ENCODE peak calls at places on chromosomes 4 and X, in five cellular contexts. O is PC-9, A is PC-3, Z is GM23338, Y is MM.1S. T is an unnamed sample. For H3K9me2, the result is how much of the 10 kb centered on the place peaks cover.

GRCh38 chr4:113355550-113356371 is 306.3 kb downstream of the ANK2 start:
- DNase-seq in O (peak), A (peak), Z (no peak), Y (peak), T (peak)

GRCh38 chr4:188976644-188977115 is 837.4 kb downstream of the TRIML1 start:
- DNase-seq in O (no peak), A (peak), Z (peak), Y (peak), T (peak)

GRCh38 chrX:71917621-71918341 is 7.1 kb downstream of the NHSL2 start:
- DNase-seq in O (no peak), A (peak), Z (peak), Y (no peak), T (peak)

GRCh38 chr4:36348403-36348938 is 67.1 kb downstream of the DTHD1 start:
- DNase-seq in O (no peak), A (no peak), Z (no peak), Y (no peak), T (no peak)

GRCh38 chrX:70979136-70979762 is 48.4 kb upstream of the SLC7A3 start:
- DNase-seq in O (no peak), A (peak), Z (peak), Y (no peak), T (peak)

GRCh38 chr4:130705023-130705422 is 1609.1 kb downstream of the C4orf33 start:
- DNase-seq in O (no peak), A (peak), Z (peak), Y (peak), T (no peak)

GRCh38 chrX:16774746-16775145 is 11.5 kb upstream of the TXLNG start:
- DNase-seq in O (no peak), A (no peak), Z (no peak), Y (no peak), T (no peak)

GRCh38 chr4:76547167-76547760 is 112.2 kb downstream of the SHROOM3 start:
- DNase-seq in O (no peak), A (no peak), Z (no peak), Y (no peak), T (no peak)

GRCh38 chr4:104138154-104138553 is 356.5 kb downstream of the CXXC4 start:
- DNase-seq in O (no peak), A (no peak), Z (no peak), Y (no peak), T (no peak)

GRCh38 chr4:84920591-84920990 is 45.9 kb downstream of the WDFY3 start:
- DNase-seq in O (no peak), A (peak), Z (no peak), Y (no peak), T (peak)

GRCh38 chr4:106671711-106672110 is 303.1 kb upstream of the GIMD1 start:
- DNase-seq in O (no peak), A (peak), Z (no peak), Y (no peak), T (peak)

GRCh38 chrX:45781901-45782553 is 581.4 kb upstream of the DIPK2B start:
- DNase-seq in O (peak), A (peak), Z (peak), Y (peak), T (peak)

GRCh38 chrX:37060999-37061398 is 52.8 kb downstream of the FAM47C start:
- DNase-seq in O (peak), A (peak), Z (peak), Y (peak), T (peak)

GRCh38 chrX:9144643-9145290 is 110.8 kb upstream of the FAM9B start:
- DNase-seq in O (no peak), A (no peak), Z (no peak), Y (no peak), T (peak)

GRCh38 chr4:83340692-83341343 is 6.2 kb upstream of the HPSE start:
- DNase-seq in O (no peak), A (no peak), Z (no peak), Y (peak), T (no peak)

GRCh38 chrX:45472968-45473367 is 272.3 kb upstream of the DIPK2B start:
- DNase-seq in O (no peak), A (peak), Z (no peak), Y (no peak), T (peak)

GRCh38 chr4:87608229-87608628 is at the start of gene DSPP:
- DNase-seq in O (no peak), A (no peak), Z (no peak), Y (no peak), T (no peak)

GRCh38 chrX:20397587-20397986 is 130.9 kb upstream of the RPS6KA3 start:
- DNase-seq in O (no peak), A (no peak), Z (peak), Y (no peak), T (no peak)

GRCh38 chrX:70970482-70970999 is 39.6 kb upstream of the SLC7A3 start:
- DNase-seq in O (no peak), A (peak), Z (peak), Y (peak), T (peak)

GRCh38 chrX:155774387-155774786 is 106.8 kb upstream of the VAMP7 start:
- DNase-seq in O (no peak), A (no peak), Z (no peak), Y (no peak), T (no peak)

GRCh38 chr4:102787096-102787867 is 26.5 kb upstream of the MANBA start:
- DNase-seq in O (no peak), A (peak), Z (no peak), Y (no peak), T (peak)

GRCh38 chr4:2343476-2343875 is 75.0 kb downstream of the ZFYVE28 start:
- DNase-seq in O (no peak), A (no peak), Z (no peak), Y (no peak), T (no peak)

GRCh38 chr4:1972414-1972813 is 36.4 kb downstream of the NELFA start:
- DNase-seq in O (no peak), A (no peak), Z (no peak), Y (no peak), T (no peak)

GRCh38 chr4:86523333-86523732 is 70.8 kb upstream of the PTPN13 start:
- DNase-seq in O (no peak), A (no peak), Z (no peak), Y (no peak), T (no peak)

GRCh38 chr4:7199129-7199725 is 6.9 kb downstream of the SORCS2 start:
- DNase-seq in O (no peak), A (no peak), Z (no peak), Y (no peak), T (no peak)

GRCh38 chr4:174352405-174352804 is 68.7 kb downstream of the CEP44 start:
- DNase-seq in O (no peak), A (no peak), Z (no peak), Y (no peak), T (no peak)

GRCh38 chr4:173859091-173859713 is 329.2 kb upstream of the HAND2 start:
- DNase-seq in O (no peak), A (no peak), Z (no peak), Y (no peak), T (no peak)

GRCh38 chr4:179867300-179867878 is 2375.8 kb upstream of the TENM3 start:
- DNase-seq in O (no peak), A (peak), Z (peak), Y (peak), T (peak)

GRCh38 chr4:107314156-107314555 is 278.0 kb upstream of the DKK2 start:
- DNase-seq in O (no peak), A (peak), Z (no peak), Y (no peak), T (no peak)

GRCh38 chr4:20624783-20625364 is 75.4 kb upstream of the PACRGL start:
- DNase-seq in O (no peak), A (no peak), Z (no peak), Y (no peak), T (no peak)

GRCh38 chr4:70759126-70759525 is 37.4 kb downstream of the RUFY3 start:
- DNase-seq in O (no peak), A (no peak), Z (no peak), Y (no peak), T (no peak)

GRCh38 chr4:70754470-70754869 is 32.7 kb downstream of the RUFY3 start:
- DNase-seq in O (no peak), A (no peak), Z (no peak), Y (no peak), T (no peak)

GRCh38 chr4:70754990-70755688 is 33.4 kb downstream of the RUFY3 start:
- DNase-seq in O (no peak), A (no peak), Z (no peak), Y (no peak), T (peak)

GRCh38 chr4:70761276-70761816 is 39.6 kb downstream of the RUFY3 start:
- DNase-seq in O (no peak), A (peak), Z (no peak), Y (no peak), T (peak)

DNA sequence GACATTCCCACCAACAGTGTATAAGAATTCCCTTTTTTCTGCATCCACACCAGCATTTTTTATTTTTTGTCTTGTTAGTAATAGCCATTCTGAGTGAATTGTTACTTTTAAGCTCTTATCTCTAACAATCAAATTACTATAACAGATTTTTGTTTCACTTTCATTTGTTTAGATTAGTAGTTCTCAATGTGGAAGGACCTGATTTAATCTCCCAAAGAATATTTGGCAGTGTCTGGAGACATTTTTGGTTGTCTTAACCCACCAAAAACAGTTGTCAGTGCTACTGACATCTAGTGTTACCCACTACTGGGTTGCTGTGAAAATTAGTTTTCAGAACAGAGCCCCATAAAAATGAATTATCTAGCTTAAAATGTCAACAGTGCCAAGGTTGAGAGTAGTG is 37.9 kb downstream of the RUFY3 start:
- DNase-seq in O (no peak), A (no peak), Z (no peak), Y (no peak), T (no peak)
- H3K27ac ChIP-seq in O (no peak), A (no peak), Z (no peak), Y (no peak), T (no peak)

DNA sequence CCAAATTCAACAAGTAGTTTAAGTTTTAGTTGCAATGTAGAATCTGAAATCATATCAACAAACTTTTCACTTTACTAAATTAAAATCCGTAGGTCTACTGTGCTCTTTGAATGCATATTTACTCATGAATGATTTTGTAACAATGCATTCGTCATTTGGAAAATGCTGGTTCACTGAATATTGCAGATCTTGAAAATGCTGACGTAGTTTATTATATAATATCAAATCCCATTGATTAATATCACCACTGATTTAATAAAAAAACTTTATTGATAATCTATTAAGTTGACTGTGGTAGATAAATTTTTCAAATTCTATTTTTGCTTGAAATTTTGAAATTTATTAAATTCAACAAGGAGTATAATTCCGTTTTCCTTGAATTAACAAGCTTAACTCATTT is 540.0 kb downstream of the GRID2 start:
- DNase-seq in O (no peak), A (no peak), Z (no peak), Y (no peak), T (no peak)
- H3K9me2 ChIP-seq in O (under half), A (under half), Z (under half), Y (under half), T (under half)

GRCh38 chrX:129779086-129779672 is 570 bp upstream of the SASH3 start:
- DNase-seq in O (no peak), A (no peak), Z (no peak), Y (no peak), T (no peak)
- H3K27ac ChIP-seq in O (no peak), A (no peak), Z (no peak), Y (peak), T (no peak)

DNA sequence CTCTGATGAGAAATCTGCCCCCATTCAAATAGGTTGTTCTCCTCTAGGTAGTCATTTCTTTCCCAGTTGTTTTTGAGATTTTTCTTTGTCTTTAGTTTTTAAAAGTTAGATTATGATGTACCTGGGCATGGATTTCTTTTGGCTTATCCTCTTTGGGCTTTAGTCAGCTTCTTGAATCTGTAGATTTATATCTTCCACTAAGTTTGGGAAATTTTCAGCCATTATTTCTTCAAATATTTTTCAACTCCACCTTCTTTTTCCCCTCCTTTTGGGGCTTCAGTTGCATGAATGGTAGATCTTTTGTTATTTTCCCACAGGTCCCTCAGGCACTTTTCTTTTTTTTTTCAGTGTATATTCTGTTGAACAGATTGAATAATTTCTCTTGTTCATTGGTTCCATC is 77.3 kb downstream of the JADE3 start:
- DNase-seq in O (no peak), A (no peak), Z (no peak), Y (no peak), T (no peak)
- H3K9me2 ChIP-seq in O (under half), A (under half), Z (under half), Y (under half), T (under half)

GRCh38 chr4:39710098-39710896 is 12.4 kb downstream of the UBE2K start:
- DNase-seq in O (no peak), A (no peak), Z (no peak), Y (no peak), T (no peak)

GRCh38 chr4:39702716-39703115 is 4.8 kb downstream of the UBE2K start:
- DNase-seq in O (no peak), A (no peak), Z (no peak), Y (no peak), T (no peak)

GRCh38 chr4:39700500-39700899 is 2.6 kb downstream of the UBE2K start:
- DNase-seq in O (no peak), A (no peak), Z (no peak), Y (no peak), T (peak)

GRCh38 chr4:39706829-39707511 is 9.0 kb downstream of the UBE2K start:
- DNase-seq in O (peak), A (no peak), Z (peak), Y (no peak), T (peak)

GRCh38 chr4:39706334-39706733 is 8.4 kb downstream of the UBE2K start:
- DNase-seq in O (no peak), A (peak), Z (no peak), Y (no peak), T (peak)
- H3K27ac ChIP-seq in O (peak), A (no peak), Z (no peak), Y (no peak), T (peak)

GRCh38 chr4:27018076-27018475 is 157.4 kb downstream of the STIM2 start:
- DNase-seq in O (no peak), A (no peak), Z (no peak), Y (no peak), T (no peak)

GRCh38 chr4:27019766-27020165 is 159.1 kb downstream of the STIM2 start:
- DNase-seq in O (no peak), A (no peak), Z (no peak), Y (no peak), T (no peak)

GRCh38 chr4:27017623-27018022 is 157.0 kb downstream of the STIM2 start:
- DNase-seq in O (no peak), A (no peak), Z (no peak), Y (no peak), T (no peak)

GRCh38 chr4:27018910-27019309 is 158.3 kb downstream of the STIM2 start:
- DNase-seq in O (no peak), A (no peak), Z (no peak), Y (no peak), T (no peak)

DNA sequence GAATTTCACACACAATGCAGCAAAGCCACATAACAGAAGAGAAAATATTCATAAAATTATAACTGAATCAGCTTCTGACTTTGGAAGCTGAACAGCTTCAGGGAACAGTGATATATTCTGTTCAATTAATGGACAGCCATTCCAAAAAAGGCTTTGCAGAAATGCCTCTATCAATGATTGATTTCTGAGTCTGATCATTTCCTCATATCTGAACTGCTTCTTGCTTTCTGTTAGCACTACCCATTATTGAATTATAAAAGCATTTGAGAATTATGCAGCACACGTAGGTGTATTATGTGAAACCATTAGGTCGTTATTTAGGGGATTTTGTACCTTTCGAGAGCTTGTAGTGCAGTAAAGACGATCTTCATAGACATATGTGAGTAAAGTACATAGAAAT is 159.6 kb downstream of the STIM2 start:
- DNase-seq in O (no peak), A (no peak), Z (no peak), Y (no peak), T (no peak)
- H3K9me2 ChIP-seq in O (under half), A (under half), Z (under half), Y (under half), T (under half)

DNA sequence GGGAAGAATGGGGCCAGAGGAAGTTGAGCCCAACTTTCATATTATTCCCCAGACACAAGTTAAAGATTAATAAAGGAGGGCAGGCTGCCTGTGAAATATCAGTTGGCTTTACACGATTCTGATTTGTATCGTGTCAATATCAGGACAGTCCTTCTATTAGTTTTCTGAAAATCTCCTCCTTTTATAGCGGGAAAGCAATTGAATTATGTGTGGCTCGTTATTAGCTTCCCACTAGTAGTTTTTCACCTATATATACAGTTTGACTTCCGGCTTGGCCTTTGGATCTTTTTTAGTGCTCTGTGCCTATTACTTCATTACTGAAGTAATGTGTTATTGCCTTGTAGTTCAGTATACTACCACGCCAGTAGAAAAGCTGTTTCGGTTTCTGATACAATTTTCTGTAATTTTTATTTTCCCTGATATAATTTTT is 1.8 kb downstream of the PDLIM5 start:
- DNase-seq in O (no peak), A (peak), Z (no peak), Y (no peak), T (peak)
- H3K27ac ChIP-seq in O (peak), A (peak), Z (no peak), Y (no peak), T (peak)

GRCh38 chrX:151009582-151009981 is 26.4 kb downstream of the HMGB3 start:
- DNase-seq in O (no peak), A (no peak), Z (no peak), Y (no peak), T (no peak)
- H3K9me2 ChIP-seq in O (under half), A (under half), Z (under half), Y (under half), T (under half)

GRCh38 chr4:47519239-47519883 is 34.3 kb downstream of the ATP10D start:
- DNase-seq in O (no peak), A (no peak), Z (no peak), Y (no peak), T (no peak)

GRCh38 chr4:47526281-47526680 is 41.2 kb downstream of the ATP10D start:
- DNase-seq in O (no peak), A (no peak), Z (no peak), Y (no peak), T (peak)

GRCh38 chr4:47528651-47529050 is 43.6 kb downstream of the ATP10D start:
- DNase-seq in O (no peak), A (no peak), Z (no peak), Y (no peak), T (peak)

GRCh38 chr4:47530801-47531200 is 45.7 kb downstream of the ATP10D start:
- DNase-seq in O (no peak), A (no peak), Z (no peak), Y (no peak), T (peak)

DNA sequence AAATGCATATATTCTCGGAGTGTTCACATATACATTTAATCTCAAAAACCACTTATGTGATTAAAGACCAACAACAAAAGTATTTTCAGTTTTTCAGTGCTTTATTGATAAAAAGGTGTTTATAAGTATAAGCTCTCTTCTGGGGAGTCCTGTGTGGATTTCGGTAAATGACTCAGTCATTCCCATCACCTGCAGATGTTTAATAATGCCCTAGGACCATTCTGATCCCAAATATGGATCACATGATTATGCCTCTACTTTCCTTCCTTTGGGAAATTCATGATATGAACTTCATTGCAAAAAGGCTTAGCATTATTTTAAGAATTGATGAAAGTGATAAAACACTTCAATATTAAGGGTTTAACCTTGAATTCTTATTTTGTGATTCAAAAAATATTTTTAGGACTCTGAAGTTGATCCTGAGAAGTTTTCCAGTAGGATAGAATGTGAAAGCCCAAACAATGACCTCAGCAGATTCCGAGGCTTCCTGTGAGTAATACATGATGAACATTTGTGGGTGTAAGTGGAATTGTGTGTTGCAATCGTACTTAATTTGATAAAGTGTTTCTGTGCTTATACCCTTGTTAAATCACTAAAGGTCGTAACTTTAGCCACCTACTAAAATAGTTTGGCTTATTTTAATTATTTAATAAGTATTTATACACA is 40.2 kb downstream of the ATP10D start:
- DNase-seq in O (peak), A (peak), Z (no peak), Y (no peak), T (peak)
- H3K27ac ChIP-seq in O (peak), A (peak), Z (no peak), Y (no peak), T (peak)

GRCh38 chr4:186033027-186033426 is 35.9 kb upstream of the TLR3 start:
- DNase-seq in O (no peak), A (no peak), Z (no peak), Y (no peak), T (no peak)
- H3K9me2 ChIP-seq in O (under half), A (under half), Z (under half), Y (under half), T (under half)